ENCODE peak calls at places on chromosomes 2 and 18, in four cellular contexts. Z, P, O and K are unnamed samples.

GRCh38 chr18:55233850-55234249 is 274.6 kb upstream of the CCDC68 start:
- DNase-seq in Z (no peak), P (no peak), O (no peak), K (no peak)

GRCh38 chr2:218877891-218878290 is 2.8 kb upstream of the WNT10A start:
- DNase-seq in Z (no peak), P (no peak), O (no peak), K (no peak)

GRCh38 chr2:221506469-221506868 is 65.6 kb downstream of the EPHA4 start:
- DNase-seq in Z (no peak), P (no peak), O (no peak), K (no peak)

GRCh38 chr2:214130115-214130514 is 280.7 kb upstream of the VWC2L start:
- DNase-seq in Z (no peak), P (no peak), O (no peak), K (no peak)

GRCh38 chr2:33022989-33023731 is 76.4 kb downstream of the LTBP1 start:
- DNase-seq in Z (peak), P (no peak), O (no peak), K (no peak)

GRCh38 chr2:102615620-102616436 is 3.5 kb upstream of the SLC9A2 start:
- DNase-seq in Z (peak), P (no peak), O (peak), K (no peak)

GRCh38 chr2:113962692-113963480 is 73.0 kb downstream of the ACTR3 start:
- DNase-seq in Z (peak), P (no peak), O (no peak), K (no peak)

GRCh38 chr2:30266051-30266621 is 34.8 kb downstream of the LBH start:
- DNase-seq in Z (no peak), P (no peak), O (peak), K (peak)

GRCh38 chr2:60608679-60609078 is 55.2 kb upstream of the BCL11A start:
- DNase-seq in Z (no peak), P (no peak), O (no peak), K (no peak)

GRCh38 chr2:227821043-227821942 is 7.7 kb downstream of the CCL20 start:
- DNase-seq in Z (peak), P (no peak), O (peak), K (no peak)

GRCh38 chr2:45776160-45776955 is 124.9 kb downstream of the PRKCE start:
- DNase-seq in Z (no peak), P (no peak), O (no peak), K (no peak)

GRCh38 chr2:6183231-6183630 is 491.0 kb downstream of the SOX11 start:
- DNase-seq in Z (no peak), P (no peak), O (peak), K (no peak)

GRCh38 chr2:104862061-104862941 is 8.4 kb downstream of the POU3F3 start:
- DNase-seq in Z (no peak), P (peak), O (no peak), K (no peak)

GRCh38 chr2:46277470-46278190 is 19.6 kb upstream of the EPAS1 start:
- DNase-seq in Z (no peak), P (no peak), O (no peak), K (no peak)

GRCh38 chr18:49560277-49561126 is 1.4 kb upstream of the LIPG start:
- DNase-seq in Z (no peak), P (no peak), O (no peak), K (no peak)

GRCh38 chr2:6312377-6312776 is 553.3 kb downstream of the CMPK2 start:
- DNase-seq in Z (no peak), P (no peak), O (no peak), K (no peak)

GRCh38 chr2:148122788-148123187 is 101.9 kb downstream of the MBD5 start:
- DNase-seq in Z (peak), P (no peak), O (no peak), K (no peak)

GRCh38 chr2:105822186-105822585 is 77.5 kb downstream of the NCK2 start:
- DNase-seq in Z (no peak), P (no peak), O (no peak), K (no peak)

GRCh38 chr2:188318161-188318749 is 26.6 kb downstream of the GULP1 start:
- DNase-seq in Z (no peak), P (no peak), O (no peak), K (no peak)

GRCh38 chr2:152301131-152301530 is 33.8 kb upstream of the FMNL2 start:
- DNase-seq in Z (no peak), P (no peak), O (no peak), K (no peak)

GRCh38 chr2:120323214-120323613 is 22.7 kb upstream of the INHBB start:
- DNase-seq in Z (peak), P (no peak), O (no peak), K (no peak)

GRCh38 chr2:45836316-45836715 is 184.8 kb downstream of the PRKCE start:
- DNase-seq in Z (no peak), P (no peak), O (no peak), K (no peak)

GRCh38 chr18:10417679-10418078 is 36.8 kb upstream of the APCDD1 start:
- DNase-seq in Z (peak), P (no peak), O (no peak), K (peak)

GRCh38 chr2:14750433-14750832 is 117.9 kb downstream of the LRATD1 start:
- DNase-seq in Z (no peak), P (no peak), O (no peak), K (no peak)

GRCh38 chr2:12950957-12951656 is 234.4 kb downstream of the TRIB2 start:
- DNase-seq in Z (no peak), P (no peak), O (no peak), K (no peak)

GRCh38 chr2:241722896-241723454 is 11.5 kb upstream of the D2HGDH start:
- DNase-seq in Z (no peak), P (no peak), O (no peak), K (no peak)

GRCh38 chr2:9996321-9996720 is 44.8 kb downstream of the GRHL1 start:
- DNase-seq in Z (no peak), P (no peak), O (no peak), K (no peak)

GRCh38 chr2:142585785-142586184 is 291.7 kb upstream of the KYNU start:
- DNase-seq in Z (no peak), P (no peak), O (no peak), K (no peak)

GRCh38 chr18:58297198-58297597 is 253.2 kb downstream of the NEDD4L start:
- DNase-seq in Z (peak), P (no peak), O (no peak), K (no peak)

DNA sequence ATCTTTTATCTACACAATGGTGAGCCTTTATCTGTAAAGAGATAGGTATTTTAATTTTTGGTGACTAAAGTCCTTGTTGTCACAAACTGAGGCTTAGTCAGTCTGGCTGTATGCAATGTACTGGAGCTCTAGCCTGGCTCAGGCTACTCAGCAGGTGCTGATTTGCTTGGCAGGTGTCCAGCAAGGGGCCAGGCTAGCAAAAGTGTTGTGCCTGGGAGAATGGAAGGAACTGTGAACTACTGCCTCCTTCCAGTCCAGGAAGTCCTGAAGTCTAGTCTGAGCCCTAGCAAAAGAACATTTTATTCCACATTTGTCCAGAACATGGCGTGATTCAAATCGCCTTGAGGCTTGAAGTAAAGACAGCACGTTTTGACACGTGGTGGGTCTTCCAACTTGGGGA is 260.5 kb downstream of the CCDC85A start:
- DNase-seq in Z (no peak), P (no peak), O (peak), K (no peak)
- H3K4me3 ChIP-seq in Z (no peak), P (no peak), O (no peak), K (no peak)

GRCh38 chr2:170123593-170123992 is 54.4 kb upstream of the MYO3B start:
- DNase-seq in Z (peak), P (peak), O (no peak), K (no peak)
- TF ChIP-seq CTCF in Z (no peak), P (no peak), O (no peak), K (no peak)

GRCh38 chr2:196372811-196373664 is 201.7 kb upstream of the STK17B start:
- DNase-seq in Z (peak), P (no peak), O (no peak), K (no peak)
- H3K27ac ChIP-seq in Z (no peak), P (no peak), O (no peak), K (peak)

GRCh38 chr2:109020217-109020637 is 31.2 kb upstream of the EDAR start:
- DNase-seq in Z (peak), P (no peak), O (no peak), K (no peak)
- H3K4me3 ChIP-seq in Z (no peak), P (no peak), O (no peak), K (no peak)

GRCh38 chr2:128300151-128300550 is 18.5 kb downstream of the HS6ST1 start:
- DNase-seq in Z (no peak), P (no peak), O (no peak), K (no peak)

GRCh38 chr2:128301501-128301966 is 17.1 kb downstream of the HS6ST1 start:
- DNase-seq in Z (peak), P (no peak), O (no peak), K (peak)

GRCh38 chr2:128302011-128302743 is 16.5 kb downstream of the HS6ST1 start:
- DNase-seq in Z (no peak), P (no peak), O (no peak), K (no peak)

GRCh38 chr2:128300621-128301020 is 18.0 kb downstream of the HS6ST1 start:
- DNase-seq in Z (no peak), P (no peak), O (no peak), K (no peak)

GRCh38 chr2:128301021-128301420 is 17.6 kb downstream of the HS6ST1 start:
- DNase-seq in Z (no peak), P (no peak), O (no peak), K (no peak)
- TF ChIP-seq CTCF in Z (no peak), P (no peak), O (no peak), K (no peak)

DNA sequence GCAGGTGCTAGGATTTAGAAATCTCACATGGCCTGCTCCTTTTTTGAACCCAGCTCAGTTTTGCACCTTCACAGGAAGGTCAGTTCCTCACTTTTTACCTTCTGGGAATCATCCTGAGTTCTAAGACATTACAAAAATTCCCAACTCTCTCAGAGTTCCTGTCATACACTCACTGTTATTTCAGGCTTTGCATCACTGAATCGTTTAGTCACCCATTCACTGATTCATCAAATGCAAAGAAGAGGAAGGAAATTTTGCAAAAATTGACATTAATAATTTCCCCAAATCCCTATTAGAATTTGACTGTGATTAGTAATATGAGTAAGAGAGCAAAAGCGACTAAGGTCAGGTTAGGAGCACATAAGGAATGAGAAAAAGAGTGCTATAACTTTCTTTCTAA is 197.5 kb downstream of the PDE1A start:
- DNase-seq in Z (peak), P (no peak), O (no peak), K (no peak)
- H3K27ac ChIP-seq in Z (peak), P (no peak), O (no peak), K (no peak)